ENCODE peak calls at places on chromosome 1, in eight cellular contexts. A, W, G, D, O, J, V and E are unnamed samples.

GRCh38 chr1:51922040-51922439 is 43.5 kb upstream of the NRDC start:
- DNase-seq in A (no peak), W (no peak), G (no peak), D (no peak), O (no peak), J (no peak), V (no peak), E (no peak)

GRCh38 chr1:39779821-39780220 is 8.7 kb upstream of the OXCT2 start:
- DNase-seq in A (no peak), W (no peak), G (no peak), D (no peak), O (no peak), J (no peak), V (no peak), E (no peak)

GRCh38 chr1:49356594-49356993 is 579.9 kb upstream of the BEND5 start:
- DNase-seq in A (no peak), W (no peak), G (no peak), D (no peak), O (no peak), J (no peak), V (no peak), E (no peak)

GRCh38 chr1:227846265-227846858 is 30.9 kb downstream of the PRSS38 start:
- DNase-seq in A (no peak), W (no peak), G (no peak), D (no peak), O (no peak), J (no peak), V (no peak), E (no peak)

GRCh38 chr1:30616759-30617158 is 106.6 kb downstream of the MATN1 start:
- DNase-seq in A (no peak), W (no peak), G (no peak), D (no peak), O (no peak), J (no peak), V (no peak), E (no peak)

GRCh38 chr1:204294371-204294770 is 65.4 kb downstream of the PLEKHA6 start:
- DNase-seq in A (peak), W (peak), G (peak), D (peak), O (peak), J (no peak), V (peak), E (no peak)

GRCh38 chr1:221272940-221273339 is 393.7 kb downstream of the HLX start:
- DNase-seq in A (peak), W (no peak), G (no peak), D (no peak), O (no peak), J (no peak), V (no peak), E (no peak)

GRCh38 chr1:37850352-37850955 is 8.9 kb downstream of the MTF1 start:
- DNase-seq in A (no peak), W (no peak), G (no peak), D (no peak), O (no peak), J (no peak), V (no peak), E (no peak)

GRCh38 chr1:156895408-156895874 is 1.9 kb downstream of the PEAR1 start:
- DNase-seq in A (no peak), W (no peak), G (no peak), D (no peak), O (no peak), J (no peak), V (no peak), E (no peak)

GRCh38 chr1:84632975-84633427 is 57.3 kb downstream of the SSX2IP start:
- DNase-seq in A (peak), W (no peak), G (no peak), D (no peak), O (no peak), J (no peak), V (no peak), E (no peak)

GRCh38 chr1:207752456-207753132 is 740 bp downstream of the CD46 start:
- DNase-seq in A (peak), W (no peak), G (peak), D (peak), O (peak), J (peak), V (no peak), E (peak)

GRCh38 chr1:115539736-115540135 is 102.0 kb upstream of the VANGL1 start:
- DNase-seq in A (no peak), W (no peak), G (no peak), D (no peak), O (no peak), J (no peak), V (no peak), E (no peak)

GRCh38 chr1:13550663-13551062 is 33.0 kb upstream of the PDPN start:
- DNase-seq in A (no peak), W (no peak), G (no peak), D (no peak), O (no peak), J (no peak), V (no peak), E (no peak)

GRCh38 chr1:29653034-29653810 is 416.9 kb downstream of the PTPRU start:
- DNase-seq in A (no peak), W (no peak), G (no peak), D (no peak), O (no peak), J (no peak), V (no peak), E (no peak)

GRCh38 chr1:42730988-42731387 is 9.0 kb downstream of the CLDN19 start:
- DNase-seq in A (peak), W (no peak), G (no peak), D (no peak), O (no peak), J (peak), V (no peak), E (no peak)

GRCh38 chr1:230292739-230293720 is 133.1 kb downstream of the PGBD5 start:
- DNase-seq in A (no peak), W (no peak), G (peak), D (peak), O (no peak), J (no peak), V (no peak), E (peak)

GRCh38 chr1:20729990-20730689 is 2.4 kb downstream of the SH2D5 start:
- DNase-seq in A (no peak), W (no peak), G (no peak), D (no peak), O (no peak), J (no peak), V (no peak), E (no peak)

GRCh38 chr1:150017206-150017750 is 6.8 kb upstream of the OTUD7B start:
- DNase-seq in A (no peak), W (no peak), G (no peak), D (no peak), O (no peak), J (no peak), V (no peak), E (no peak)

GRCh38 chr1:62687903-62688686 is at the start of gene DOCK7:
- DNase-seq in A (peak), W (peak), G (peak), D (peak), O (peak), J (peak), V (peak), E (peak)

GRCh38 chr1:174998569-174999215 is 1.1 kb upstream of the CACYBP start:
- DNase-seq in A (peak), W (peak), G (peak), D (no peak), O (no peak), J (peak), V (peak), E (peak)

GRCh38 chr1:184806296-184806721 is 51.7 kb upstream of the EDEM3 start:
- DNase-seq in A (no peak), W (no peak), G (no peak), D (no peak), O (no peak), J (no peak), V (no peak), E (no peak)

GRCh38 chr1:23664837-23665795 is 26.5 kb upstream of the RPL11 start:
- DNase-seq in A (peak), W (no peak), G (no peak), D (peak), O (no peak), J (no peak), V (no peak), E (peak)

GRCh38 chr1:15605398-15606080 is 11.7 kb upstream of the DDI2 start:
- DNase-seq in A (no peak), W (no peak), G (no peak), D (no peak), O (no peak), J (no peak), V (no peak), E (no peak)

GRCh38 chr1:162612606-162613400 is 19.5 kb upstream of the DDR2 start:
- DNase-seq in A (no peak), W (peak), G (no peak), D (peak), O (no peak), J (no peak), V (peak), E (peak)

GRCh38 chr1:51506537-51506936 is 12.5 kb downstream of the EPS15 start:
- DNase-seq in A (no peak), W (peak), G (no peak), D (no peak), O (no peak), J (no peak), V (no peak), E (peak)

GRCh38 chr1:67945733-67946374 is 104.6 kb downstream of the DIRAS3 start:
- DNase-seq in A (no peak), W (no peak), G (peak), D (peak), O (peak), J (no peak), V (no peak), E (peak)

GRCh38 chr1:7070389-7071029 is 285.3 kb downstream of the CAMTA1 start:
- DNase-seq in A (peak), W (peak), G (peak), D (peak), O (peak), J (peak), V (peak), E (peak)

GRCh38 chr1:7068552-7068951 is 283.3 kb downstream of the CAMTA1 start:
- DNase-seq in A (no peak), W (no peak), G (no peak), D (no peak), O (no peak), J (no peak), V (no peak), E (no peak)

GRCh38 chr1:7063981-7064380 is 278.7 kb downstream of the CAMTA1 start:
- DNase-seq in A (no peak), W (no peak), G (no peak), D (no peak), O (no peak), J (no peak), V (no peak), E (no peak)

DNA sequence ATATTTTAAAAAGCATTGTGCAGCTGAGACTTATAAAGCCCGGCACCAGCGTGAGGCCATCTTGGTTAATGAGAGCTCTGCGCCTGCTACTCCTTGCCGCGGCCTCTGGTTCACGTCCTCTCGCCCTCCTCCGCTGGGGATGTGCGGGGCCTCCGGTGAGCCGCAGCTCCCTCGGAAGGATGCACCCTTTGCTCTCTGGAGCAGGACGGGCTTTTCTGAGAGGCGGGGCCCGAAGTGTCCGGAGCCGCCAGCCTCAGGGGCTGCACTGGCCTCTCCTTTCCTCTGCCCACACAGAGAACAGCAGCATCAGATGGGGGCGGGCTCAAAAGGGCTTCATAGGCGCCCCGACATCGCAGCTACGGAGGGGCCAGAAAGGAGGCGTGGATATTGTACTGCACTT is 284.6 kb downstream of the CAMTA1 start:
- DNase-seq in A (no peak), W (no peak), G (no peak), D (no peak), O (no peak), J (no peak), V (no peak), E (no peak)
- H3K4me3 ChIP-seq in A (no peak), W (peak), G (peak), D (peak), O (peak), J (no peak), V (peak), E (no peak)

GRCh38 chr1:154961497-154962237 is at the start of gene PYGO2:
- DNase-seq in A (peak), W (peak), G (peak), D (peak), O (peak), J (peak), V (peak), E (peak)
- TF ChIP-seq POLR2A in A (peak), W (peak), G (peak), D (peak), O (no peak), J (peak), V (no peak), E (no peak)

GRCh38 chr1:8419861-8420260 is 101.9 kb downstream of the SLC45A1 start:
- DNase-seq in A (no peak), W (no peak), G (no peak), D (no peak), O (peak), J (no peak), V (no peak), E (no peak)
- H3K4me3 ChIP-seq in A (no peak), W (peak), G (peak), D (peak), O (no peak), J (no peak), V (no peak), E (peak)

GRCh38 chr1:159009704-159010361 is at the start of gene IFI16:
- DNase-seq in A (peak), W (peak), G (peak), D (peak), O (peak), J (no peak), V (peak), E (peak)
- TF ChIP-seq POLR2A in A (no peak), W (peak), G (peak), D (no peak), O (no peak), J (no peak), V (no peak), E (no peak)